ENCODE peak calls at places on chromosome 5, in eight cellular contexts. Z is GOT3; G is effector CD4-positive, alpha-beta T cell; H is NCI-H2171 treated with DMSO at 0.1 percent for 48 hours; I is Calu3; A is left cardiac atrium; V is T-helper 2 cell; T is effector memory CD8-positive, alpha-beta T cell. N is an unnamed sample.

GRCh38 chr5:1884638-1885475 is 2.1 kb upstream of the IRX4 start:
- DNase-seq in I (no peak), H (no peak), V (no peak), G (no peak), A (no peak), T (no peak), Z (no peak), N (peak)

GRCh38 chr5:639584-640213 is 27.6 kb downstream of the CEP72 start:
- DNase-seq in I (no peak), H (no peak), V (no peak), A (no peak), T (no peak), Z (no peak), G (no peak), N (no peak)

GRCh38 chr5:176379881-176380280 is 8.5 kb downstream of the NOP16 start:
- DNase-seq in H (no peak), G (no peak), T (no peak), V (no peak), A (no peak), I (no peak), Z (no peak), N (no peak)

GRCh38 chr5:40154194-40154593 is 525.5 kb upstream of the PTGER4 start:
- DNase-seq in T (no peak), Z (no peak), I (no peak), H (no peak), V (no peak), A (no peak), G (no peak), N (no peak)

GRCh38 chr5:177546262-177546741 is 8.1 kb downstream of the FAM193B start:
- DNase-seq in H (no peak), A (peak), G (no peak), Z (peak), V (no peak), T (no peak), I (peak), N (peak)

GRCh38 chr5:155019601-155020226 is 6.2 kb downstream of the KIF4B start:
- DNase-seq in H (no peak), A (no peak), I (no peak), V (no peak), Z (no peak), G (no peak), T (no peak), N (no peak)

GRCh38 chr5:153670081-153670480 is 179.6 kb downstream of the GRIA1 start:
- DNase-seq in A (no peak), H (no peak), V (no peak), Z (no peak), G (no peak), T (no peak), I (no peak), N (no peak)

GRCh38 chr5:35789732-35790461 is 66.8 kb upstream of the IL7R start:
- DNase-seq in V (no peak), G (no peak), T (no peak), H (no peak), A (no peak), I (no peak), Z (no peak), N (no peak)

GRCh38 chr5:4531756-4532704 is 608.1 kb upstream of the ADAMTS16 start:
- DNase-seq in A (no peak), H (no peak), V (no peak), I (no peak), Z (no peak), T (no peak), G (no peak), N (no peak)

GRCh38 chr5:35160486-35161116 is 69.7 kb downstream of the PRLR start:
- DNase-seq in I (no peak), A (no peak), V (no peak), G (no peak), T (no peak), Z (no peak), H (no peak), N (no peak)

GRCh38 chr5:90518666-90519065 is 10.7 kb downstream of the LYSMD3 start:
- DNase-seq in Z (no peak), A (no peak), T (no peak), I (no peak), G (no peak), H (no peak), V (no peak), N (no peak)

GRCh38 chr5:157855404-157855994 is 3.4 kb downstream of the CLINT1 start:
- DNase-seq in A (peak), Z (no peak), G (no peak), H (peak), I (peak), T (no peak), V (no peak), N (peak)

GRCh38 chr5:81241961-81242648 is 9.0 kb downstream of the CKMT2 start:
- DNase-seq in I (no peak), A (no peak), H (no peak), G (no peak), T (no peak), V (no peak), Z (no peak), N (no peak)

GRCh38 chr5:55338810-55339243 is 31.0 kb downstream of the MTREX start:
- DNase-seq in A (no peak), T (no peak), V (no peak), G (no peak), H (no peak), I (no peak), Z (no peak), N (no peak)

GRCh38 chr5:129082225-129083136 is 12.1 kb upstream of the ISOC1 start:
- DNase-seq in A (no peak), V (no peak), H (no peak), Z (no peak), T (no peak), G (no peak), I (no peak), N (no peak)

GRCh38 chr5:1429066-1429465 is 16.2 kb downstream of the SLC6A3 start:
- DNase-seq in I (no peak), G (no peak), A (no peak), V (no peak), T (no peak), H (no peak), Z (no peak), N (no peak)

GRCh38 chr5:97499605-97500004 is 316.6 kb upstream of the RIOK2 start:
- DNase-seq in V (no peak), I (no peak), H (no peak), A (peak), T (no peak), Z (no peak), G (no peak), N (no peak)

GRCh38 chr5:74552101-74552500 is 88.4 kb downstream of the ENC1 start:
- DNase-seq in V (no peak), H (no peak), Z (no peak), T (no peak), G (no peak), I (no peak), A (no peak), N (no peak)

GRCh38 chr5:38469707-38470267 is 86.7 kb downstream of the LIFR start:
- DNase-seq in V (no peak), A (no peak), T (no peak), I (no peak), Z (no peak), G (no peak), H (no peak), N (no peak)

GRCh38 chr5:115531380-115531779 is 13.2 kb downstream of the FEM1C start:
- DNase-seq in Z (no peak), A (no peak), V (no peak), G (no peak), H (no peak), I (no peak), T (no peak), N (no peak)

GRCh38 chr5:150146862-150147579 is 8.6 kb downstream of the PDGFRB start:
- DNase-seq in G (no peak), I (no peak), V (no peak), H (no peak), Z (no peak), T (no peak), A (no peak), N (no peak)

GRCh38 chr5:135033026-135033861 is 784 bp downstream of the PITX1 start:
- DNase-seq in G (no peak), Z (no peak), A (no peak), H (peak), I (peak), T (no peak), V (no peak), N (no peak)

GRCh38 chr5:150180241-150181027 is 9.4 kb upstream of the SLC6A7 start:
- DNase-seq in I (no peak), T (no peak), G (no peak), Z (no peak), V (no peak), H (no peak), A (peak), N (peak)

GRCh38 chr5:62640437-62640836 is 61.8 kb downstream of the LRRC70 start:
- DNase-seq in G (no peak), I (no peak), T (no peak), A (no peak), V (no peak), Z (no peak), H (no peak), N (no peak)

GRCh38 chr5:124402144-124402581 is 344.3 kb downstream of the ZNF608 start:
- DNase-seq in T (no peak), Z (no peak), A (peak), G (no peak), H (no peak), I (peak), V (no peak), N (peak)

GRCh38 chr5:175059687-175060194 is 335.4 kb downstream of the MSX2 start:
- DNase-seq in H (no peak), V (no peak), A (peak), Z (no peak), I (no peak), T (no peak), G (no peak), N (no peak)

GRCh38 chr5:13278148-13278547 is 666.3 kb downstream of the DNAH5 start:
- DNase-seq in Z (no peak), H (peak), A (no peak), G (no peak), I (no peak), V (no peak), T (no peak), N (no peak)

GRCh38 chr5:151068189-151068570 is 12.7 kb downstream of the TNIP1 start:
- DNase-seq in T (no peak), H (no peak), G (no peak), Z (no peak), I (no peak), V (no peak), A (no peak), N (peak)

GRCh38 chr5:76291305-76292077 is 111.6 kb upstream of the IQGAP2 start:
- DNase-seq in T (no peak), V (no peak), H (no peak), I (peak), A (no peak), Z (no peak), G (no peak), N (no peak)

GRCh38 chr5:97231025-97231636 is 48.1 kb upstream of the RIOK2 start:
- DNase-seq in I (peak), Z (no peak), H (peak), V (no peak), G (peak), A (no peak), T (no peak), N (no peak)

GRCh38 chr5:151480859-151481258 is 33.5 kb downstream of the SLC36A1 start:
- DNase-seq in G (no peak), I (no peak), T (no peak), A (no peak), H (peak), V (no peak), Z (no peak), N (no peak)

GRCh38 chr5:132476853-132477729 is 13.5 kb downstream of the IRF1 start:
- DNase-seq in I (no peak), Z (no peak), G (no peak), A (peak), T (no peak), V (no peak), H (no peak), N (no peak)

GRCh38 chr5:90548069-90548593 is 10.5 kb upstream of the ADGRV1 start:
- DNase-seq in Z (no peak), G (no peak), T (no peak), H (no peak), I (peak), A (peak), V (no peak), N (peak)

N was measured in heart left ventricle.